ENCODE peak calls at places on chromosome 15, in nine cellular contexts. J is kidney epithelial cell, B is B cell, M is fibroblast of lung, Y is GM20000, Z is AG04450, X is progenitor cell of endocrine pancreas, F is Peyer's patch, P is PC-9. U is an unnamed sample.

GRCh38 chr15:80953953-80954778 is 35.5 kb downstream of the MESD start:
- DNase-seq in P (peak; percentile 66), B (no peak), J (no peak), Y (no peak), Z (no peak), F (no peak), X (no peak), M (no peak), U (no peak)

GRCh38 chr15:26807517-26808427 is 34.9 kb upstream of the GABRB3 start:
- DNase-seq in F (no peak), X (no peak), B (no peak), J (no peak), P (no peak), Y (no peak), M (no peak), Z (no peak), U (no peak)

GRCh38 chr15:80878867-80879250 is 99.7 kb downstream of the CEMIP start:
- DNase-seq in P (no peak), J (no peak), B (no peak), Y (no peak), F (no peak), X (no peak), Z (no peak), M (no peak), U (no peak)

GRCh38 chr15:31360843-31361763 is 34.5 kb downstream of the KLF13 start:
- DNase-seq in X (no peak), P (no peak), Y (peak; percentile 72), F (peak; percentile 96), Z (no peak), J (no peak), B (peak; percentile 91), M (no peak), U (peak; percentile 54)

GRCh38 chr15:86231864-86232801 is 152.5 kb downstream of the AGBL1 start:
- DNase-seq in Z (no peak), Y (peak; percentile 43), F (peak; percentile 47), J (no peak), B (no peak), X (no peak), P (no peak), M (peak; percentile 25), U (no peak)

GRCh38 chr15:74060251-74060650 is 22.1 kb downstream of the GOLGA6A start:
- DNase-seq in Y (no peak), B (no peak), Z (no peak), J (no peak), P (no peak), M (no peak), F (peak; percentile 19), X (no peak), U (no peak)

GRCh38 chr15:83775738-83776137 is 121.8 kb downstream of the ADAMTSL3 start:
- DNase-seq in J (no peak), Y (no peak), P (no peak), Z (no peak), X (no peak), M (peak; percentile 12), F (no peak), B (no peak), U (no peak)

GRCh38 chr15:100844167-100844566 is 35.5 kb upstream of the ALDH1A3 start:
- DNase-seq in B (no peak), Z (no peak), P (no peak), J (no peak), M (no peak), X (no peak), Y (no peak), F (no peak), U (no peak)

GRCh38 chr15:25743160-25743908 is 119.8 kb downstream of the ATP10A start:
- DNase-seq in Y (no peak), J (no peak), X (no peak), B (no peak), F (no peak), Z (no peak), M (no peak), P (no peak), U (no peak)

GRCh38 chr15:63498815-63499549 is 5.4 kb upstream of the USP3 start:
- DNase-seq in X (no peak), Y (no peak), B (no peak), P (no peak), M (no peak), Z (no peak), J (no peak), F (no peak), U (peak; percentile 47)

GRCh38 chr15:52350423-52350822 is 54.8 kb upstream of the MYO5C start:
- DNase-seq in X (no peak), Z (no peak), M (no peak), F (no peak), B (no peak), P (no peak), Y (no peak), J (no peak), U (no peak)

GRCh38 chr15:41284425-41285177 is 47.8 kb downstream of the OIP5 start:
- DNase-seq in B (no peak), F (peak; percentile 52), Z (no peak), P (no peak), M (peak; percentile 30), X (no peak), Y (no peak), J (no peak), U (no peak)

GRCh38 chr15:89492111-89492641 is 4.2 kb downstream of the RHCG start:
- DNase-seq in Z (no peak), M (no peak), Y (no peak), X (peak; percentile 33), P (no peak), B (no peak), J (no peak), F (peak; percentile 36), U (no peak)

GRCh38 chr15:87227846-87228245 is 1028.7 kb downstream of the NTRK3 start:
- DNase-seq in M (no peak), Y (no peak), F (no peak), X (no peak), B (no peak), J (no peak), P (no peak), Z (peak; percentile 15), U (no peak)

GRCh38 chr15:42619641-42620371 is 44.4 kb downstream of the STARD9 start:
- DNase-seq in X (no peak), P (no peak), Z (no peak), M (no peak), Y (no peak), F (no peak), B (no peak), J (no peak), U (no peak)

GRCh38 chr15:60137711-60138396 is 133.7 kb downstream of the FOXB1 start:
- DNase-seq in F (no peak), M (no peak), Y (no peak), B (no peak), J (no peak), P (peak; percentile 43), Z (no peak), X (no peak), U (no peak)

GRCh38 chr15:75650908-75651809 is 3.4 kb downstream of the SNX33 start:
- DNase-seq in Z (no peak), J (no peak), F (no peak), X (no peak), M (peak; percentile 28), Y (no peak), B (no peak), P (peak; percentile 51), U (no peak)

GRCh38 chr15:98873441-98874218 is 134.0 kb downstream of the PGPEP1L start:
- DNase-seq in Z (no peak), F (no peak), Y (no peak), P (peak; percentile 79), B (no peak), J (no peak), M (peak; percentile 71), X (no peak), U (no peak)
- TF ChIP-seq CTCF in Z (peak; percentile 17), F (no peak), Y (no peak), P (no peak), B (no peak), J (peak; percentile 10), M (no peak), X (no peak), U (no peak)

DNA sequence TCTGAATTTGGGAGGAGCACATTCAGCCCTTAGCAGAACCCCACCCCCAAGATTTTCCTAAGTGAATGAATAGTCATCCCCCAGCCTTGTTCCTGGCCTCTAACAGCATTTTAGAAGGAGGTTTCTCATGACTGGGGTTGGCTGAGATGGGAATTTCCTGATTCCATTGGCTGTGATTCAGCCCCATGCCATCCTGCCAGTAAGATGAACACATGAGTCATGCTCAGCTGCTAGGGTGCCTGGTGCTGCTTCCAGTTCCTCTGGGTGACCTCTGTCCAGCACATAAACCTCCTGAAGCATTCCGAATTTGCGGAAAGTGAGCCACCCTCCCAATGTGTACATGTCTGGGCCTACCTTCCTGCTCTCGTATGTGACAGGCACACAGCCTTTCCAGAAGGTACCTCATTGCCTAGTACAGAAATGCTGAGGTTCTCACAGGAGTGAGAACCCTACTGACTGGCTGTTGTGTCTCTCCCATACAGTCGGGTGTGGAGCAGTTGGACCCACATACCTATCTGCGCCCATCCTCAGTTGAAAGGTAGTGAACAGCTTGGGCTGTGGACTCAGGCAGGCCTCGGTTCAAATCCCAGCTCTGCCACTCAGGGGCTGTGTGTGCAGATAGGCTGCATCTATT is 91.7 kb downstream of the APBA2 start:
- DNase-seq in P (peak; percentile 3), Y (no peak), M (peak; percentile 96), X (no peak), Z (peak; percentile 91), J (peak; percentile 97), F (no peak), B (no peak), U (no peak)
- TF ChIP-seq CTCF in P (no peak), Y (no peak), M (no peak), X (no peak), Z (no peak), J (no peak), F (no peak), B (no peak), U (no peak)

DNA sequence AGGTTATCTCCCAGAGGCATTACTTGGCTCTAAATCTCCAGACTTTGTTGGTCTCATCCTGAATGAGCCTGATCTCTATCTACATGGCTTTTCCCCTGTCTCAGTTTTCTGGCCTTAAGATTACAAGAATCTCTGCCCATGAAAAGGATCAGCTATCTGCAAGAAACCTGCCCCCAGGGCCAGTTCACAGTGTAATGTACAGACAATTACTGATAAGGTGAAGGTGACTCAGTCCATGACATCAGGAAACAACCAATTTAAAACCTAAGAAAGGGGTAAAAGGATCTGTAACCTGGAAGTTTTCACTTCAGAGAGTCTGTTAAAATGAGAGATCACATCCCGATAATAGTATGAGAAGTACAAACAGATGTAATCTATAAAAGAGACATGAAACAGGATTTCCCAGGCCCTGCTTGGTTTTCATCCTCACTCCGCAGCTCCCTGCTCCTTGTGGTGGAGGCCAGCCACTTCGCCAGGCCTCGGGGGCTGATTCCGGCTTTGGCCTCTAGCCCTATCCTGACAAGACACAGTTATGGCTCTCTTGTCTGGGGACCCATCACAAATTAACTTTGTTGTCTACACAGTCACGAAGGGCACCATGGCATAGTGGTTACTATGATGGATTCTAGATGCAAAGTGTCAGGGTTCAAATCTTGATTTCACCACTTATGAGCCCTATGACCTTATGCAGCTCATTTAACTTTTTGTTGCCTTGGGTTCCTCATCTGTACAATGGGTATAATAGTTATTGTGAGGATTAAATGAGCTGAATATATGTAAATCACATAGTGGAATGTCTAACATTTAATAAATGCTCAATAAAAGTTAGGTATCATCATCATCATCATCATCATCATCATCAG is 137.0 kb downstream of the THSD4 start:
- DNase-seq in B (no peak), M (no peak), P (peak; percentile 82), J (no peak), Z (no peak), Y (no peak), X (no peak), F (peak; percentile 66), U (no peak)
- TF ChIP-seq CTCF in B (no peak), M (no peak), P (no peak), J (no peak), Z (no peak), Y (no peak), X (no peak), F (no peak), U (no peak)

GRCh38 chr15:78396976-78397375 is 41.0 kb upstream of the IREB2 start:
- DNase-seq in J (no peak), Y (no peak), P (no peak), X (no peak), B (no peak), F (peak; percentile 89), Z (no peak), M (peak; percentile 59), U (no peak)
- TF ChIP-seq CTCF in J (no peak), Y (no peak), P (peak; percentile 46), X (peak; percentile 30), B (no peak), F (peak; percentile 30), Z (peak; percentile 25), M (peak; percentile 46), U (no peak)